ENCODE peak calls at places on chromosome 19, in seven cellular contexts. One of them, this sample, is unnamed.

GRCh38 chr19:48329167-48329891 is 4.0 kb downstream of the EMP3 start:
- DNase-seq in fibroblast of lung: peak; percentile 47
- DNase-seq in cardiac muscle cell: no peak
- DNase-seq in ascending aorta: no peak
- DNase-seq in MCF 10A: peak; percentile 62
- DNase-seq in K562: peak; percentile 69
- DNase-seq in thyroid gland: no peak
- DNase-seq in this sample: peak; percentile 52

GRCh38 chr19:38183227-38183914 is 40.7 kb downstream of the DPF1 start:
- DNase-seq in fibroblast of lung: peak; percentile 23
- DNase-seq in cardiac muscle cell: peak; percentile 47
- DNase-seq in ascending aorta: no peak
- DNase-seq in MCF 10A: no peak
- DNase-seq in K562: peak; percentile 78
- DNase-seq in thyroid gland: no peak
- DNase-seq in this sample: no peak

GRCh38 chr19:39765091-39766076 is 13.3 kb upstream of the LEUTX start:
- DNase-seq in fibroblast of lung: peak; percentile 53
- DNase-seq in cardiac muscle cell: peak; percentile 72
- DNase-seq in ascending aorta: no peak
- DNase-seq in MCF 10A: peak; percentile 66
- DNase-seq in K562: peak; percentile 73
- DNase-seq in thyroid gland: peak; percentile 41
- DNase-seq in this sample: no peak

GRCh38 chr19:17347877-17348276 is 10.5 kb downstream of the GTPBP3 start:
- DNase-seq in fibroblast of lung: no peak
- DNase-seq in cardiac muscle cell: no peak
- DNase-seq in ascending aorta: no peak
- DNase-seq in MCF 10A: no peak
- DNase-seq in K562: no peak
- DNase-seq in thyroid gland: no peak
- DNase-seq in this sample: peak; percentile 32

GRCh38 chr19:5578094-5578846 is 10.5 kb upstream of the TINCR start:
- DNase-seq in fibroblast of lung: peak; percentile 40
- DNase-seq in cardiac muscle cell: peak; percentile 79
- DNase-seq in ascending aorta: no peak
- DNase-seq in MCF 10A: peak; percentile 65
- DNase-seq in K562: peak; percentile 78
- DNase-seq in thyroid gland: peak; percentile 61
- DNase-seq in this sample: peak; percentile 93

GRCh38 chr19:32830231-32831014 is 39.1 kb downstream of the SLC7A9 start:
- DNase-seq in fibroblast of lung: peak; percentile 39
- DNase-seq in cardiac muscle cell: no peak
- DNase-seq in ascending aorta: no peak
- DNase-seq in MCF 10A: peak; percentile 54
- DNase-seq in K562: no peak
- DNase-seq in thyroid gland: no peak
- DNase-seq in this sample: no peak

GRCh38 chr19:33634361-33635091 is 12.8 kb downstream of the CHST8 start:
- DNase-seq in fibroblast of lung: no peak
- DNase-seq in cardiac muscle cell: no peak
- DNase-seq in ascending aorta: peak; percentile 16
- DNase-seq in MCF 10A: no peak
- DNase-seq in K562: no peak
- DNase-seq in thyroid gland: no peak
- DNase-seq in this sample: no peak

GRCh38 chr19:53879145-53880037 is 2.6 kb upstream of the PRKCG start:
- DNase-seq in fibroblast of lung: peak; percentile 87
- DNase-seq in cardiac muscle cell: peak; percentile 99
- DNase-seq in ascending aorta: peak; percentile 97
- DNase-seq in MCF 10A: peak; percentile 78
- DNase-seq in K562: peak; percentile 89
- DNase-seq in thyroid gland: peak; percentile 90
- DNase-seq in this sample: peak; percentile 90

GRCh38 chr19:27676877-27677276 is 1536.1 kb downstream of the UQCRFS1 start:
- DNase-seq in fibroblast of lung: no peak
- DNase-seq in cardiac muscle cell: no peak
- DNase-seq in ascending aorta: no peak
- DNase-seq in MCF 10A: no peak
- DNase-seq in K562: no peak
- DNase-seq in thyroid gland: no peak
- DNase-seq in this sample: no peak

GRCh38 chr19:8174706-8175105 is 25.3 kb upstream of the FBN3 start:
- DNase-seq in fibroblast of lung: peak; percentile 57
- DNase-seq in cardiac muscle cell: no peak
- DNase-seq in ascending aorta: no peak
- DNase-seq in MCF 10A: peak; percentile 84
- DNase-seq in K562: no peak
- DNase-seq in thyroid gland: no peak
- DNase-seq in this sample: no peak

GRCh38 chr19:47305309-47305751 is 4.3 kb upstream of the C5AR1 start:
- DNase-seq in fibroblast of lung: peak; percentile 92
- DNase-seq in cardiac muscle cell: peak; percentile 62
- DNase-seq in ascending aorta: peak; percentile 90
- DNase-seq in MCF 10A: peak; percentile 84
- DNase-seq in K562: peak; percentile 83
- DNase-seq in thyroid gland: peak; percentile 63
- DNase-seq in this sample: peak; percentile 50

GRCh38 chr19:42459926-42460325 is 17.2 kb upstream of the CXCL17 start:
- DNase-seq in fibroblast of lung: no peak
- DNase-seq in cardiac muscle cell: no peak
- DNase-seq in ascending aorta: no peak
- DNase-seq in MCF 10A: no peak
- DNase-seq in K562: no peak
- DNase-seq in thyroid gland: no peak
- DNase-seq in this sample: no peak

GRCh38 chr19:16315825-16316505 is 8.7 kb upstream of the KLF2 start:
- DNase-seq in fibroblast of lung: peak; percentile 100
- DNase-seq in cardiac muscle cell: peak; percentile 48
- DNase-seq in ascending aorta: peak; percentile 90
- DNase-seq in MCF 10A: peak; percentile 81
- DNase-seq in K562: peak; percentile 85
- DNase-seq in thyroid gland: no peak
- DNase-seq in this sample: no peak

GRCh38 chr19:48364564-48365363 is 597 bp downstream of the SYNGR4 start:
- DNase-seq in fibroblast of lung: no peak
- DNase-seq in cardiac muscle cell: no peak
- DNase-seq in ascending aorta: no peak
- DNase-seq in MCF 10A: no peak
- DNase-seq in K562: no peak
- DNase-seq in thyroid gland: peak; percentile 12
- DNase-seq in this sample: no peak

GRCh38 chr19:33437351-33438015 is 64.0 kb downstream of the CEBPG start:
- DNase-seq in fibroblast of lung: no peak
- DNase-seq in cardiac muscle cell: no peak
- DNase-seq in ascending aorta: no peak
- DNase-seq in MCF 10A: no peak
- DNase-seq in K562: no peak
- DNase-seq in thyroid gland: no peak
- DNase-seq in this sample: no peak

GRCh38 chr19:56116606-56117005 is 4.5 kb downstream of the ZNF787 start:
- DNase-seq in fibroblast of lung: no peak
- DNase-seq in cardiac muscle cell: no peak
- DNase-seq in ascending aorta: no peak
- DNase-seq in MCF 10A: no peak
- DNase-seq in K562: no peak
- DNase-seq in thyroid gland: no peak
- DNase-seq in this sample: no peak

GRCh38 chr19:4338441-4339350 is at the start of gene STAP2:
- DNase-seq in fibroblast of lung: no peak
- DNase-seq in cardiac muscle cell: peak; percentile 33
- DNase-seq in ascending aorta: no peak
- DNase-seq in MCF 10A: peak; percentile 52
- DNase-seq in K562: peak; percentile 40
- DNase-seq in thyroid gland: peak; percentile 79
- DNase-seq in this sample: peak; percentile 53

GRCh38 chr19:31595521-31595920 is 246.3 kb upstream of the TSHZ3 start:
- DNase-seq in fibroblast of lung: no peak
- DNase-seq in cardiac muscle cell: no peak
- DNase-seq in ascending aorta: no peak
- DNase-seq in MCF 10A: no peak
- DNase-seq in K562: no peak
- DNase-seq in thyroid gland: no peak
- DNase-seq in this sample: no peak
- TF ChIP-seq CTCF in fibroblast of lung: no peak
- TF ChIP-seq CTCF in cardiac muscle cell: no peak
- TF ChIP-seq CTCF in ascending aorta: no peak
- TF ChIP-seq CTCF in MCF 10A: no peak
- TF ChIP-seq CTCF in K562: no peak
- TF ChIP-seq CTCF in thyroid gland: no peak
- TF ChIP-seq CTCF in this sample: no peak

GRCh38 chr19:1259873-1260748 is 9.0 kb upstream of the CIRBP start:
- DNase-seq in fibroblast of lung: no peak
- DNase-seq in cardiac muscle cell: no peak
- DNase-seq in ascending aorta: no peak
- DNase-seq in MCF 10A: peak; percentile 68
- DNase-seq in K562: no peak
- DNase-seq in thyroid gland: no peak
- DNase-seq in this sample: no peak

GRCh38 chr19:1261863-1262686 is 7.1 kb upstream of the CIRBP start:
- DNase-seq in fibroblast of lung: no peak
- DNase-seq in cardiac muscle cell: no peak
- DNase-seq in ascending aorta: peak; percentile 94
- DNase-seq in MCF 10A: peak; percentile 90
- DNase-seq in K562: no peak
- DNase-seq in thyroid gland: peak; percentile 96
- DNase-seq in this sample: no peak

GRCh38 chr19:1262687-1263123 is 6.4 kb upstream of the CIRBP start:
- DNase-seq in fibroblast of lung: no peak
- DNase-seq in cardiac muscle cell: no peak
- DNase-seq in ascending aorta: no peak
- DNase-seq in MCF 10A: no peak
- DNase-seq in K562: no peak
- DNase-seq in thyroid gland: no peak
- DNase-seq in this sample: no peak

GRCh38 chr19:1260749-1261511 is 8.2 kb upstream of the CIRBP start:
- DNase-seq in fibroblast of lung: peak; percentile 96
- DNase-seq in cardiac muscle cell: peak; percentile 98
- DNase-seq in ascending aorta: peak; percentile 98
- DNase-seq in MCF 10A: peak; percentile 96
- DNase-seq in K562: peak; percentile 98
- DNase-seq in thyroid gland: peak; percentile 95
- DNase-seq in this sample: peak; percentile 96

DNA sequence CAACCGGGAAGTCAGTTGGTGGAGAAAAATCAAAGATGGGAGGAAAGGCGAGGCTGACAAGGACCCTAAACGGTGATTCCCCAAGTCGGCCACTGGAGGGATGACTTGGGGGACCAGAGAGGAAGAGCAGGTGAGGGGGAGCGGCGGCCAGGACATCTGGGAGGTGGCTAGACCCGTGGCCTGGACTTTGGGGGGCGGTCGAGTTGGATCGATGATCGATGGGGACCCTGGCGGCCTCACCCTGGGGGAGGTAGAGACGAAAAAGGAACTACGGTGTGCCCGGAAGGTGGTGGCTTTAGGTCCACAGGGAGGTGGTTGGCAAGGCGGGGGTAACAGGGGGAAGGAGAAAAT is 7.6 kb upstream of the CIRBP start:
- DNase-seq in fibroblast of lung: no peak
- DNase-seq in cardiac muscle cell: no peak
- DNase-seq in ascending aorta: no peak
- DNase-seq in MCF 10A: no peak
- DNase-seq in K562: no peak
- DNase-seq in thyroid gland: no peak
- DNase-seq in this sample: no peak
- TF ChIP-seq CTCF in fibroblast of lung: no peak
- TF ChIP-seq CTCF in cardiac muscle cell: peak; percentile 10
- TF ChIP-seq CTCF in ascending aorta: peak; percentile 25
- TF ChIP-seq CTCF in MCF 10A: peak; percentile 10
- TF ChIP-seq CTCF in K562: peak; percentile 31
- TF ChIP-seq CTCF in thyroid gland: no peak
- TF ChIP-seq CTCF in this sample: no peak

GRCh38 chr19:377801-378581 is 31.0 kb downstream of the C2CD4C start:
- DNase-seq in fibroblast of lung: no peak
- DNase-seq in cardiac muscle cell: no peak
- DNase-seq in ascending aorta: peak; percentile 57
- DNase-seq in MCF 10A: no peak
- DNase-seq in K562: no peak
- DNase-seq in thyroid gland: no peak
- DNase-seq in this sample: no peak
- TF ChIP-seq CTCF in fibroblast of lung: no peak
- TF ChIP-seq CTCF in cardiac muscle cell: no peak
- TF ChIP-seq CTCF in ascending aorta: no peak
- TF ChIP-seq CTCF in MCF 10A: no peak
- TF ChIP-seq CTCF in K562: peak; percentile 14
- TF ChIP-seq CTCF in thyroid gland: no peak
- TF ChIP-seq CTCF in this sample: no peak

GRCh38 chr19:44756089-44756562 is 7.6 kb downstream of the BCL3 start:
- DNase-seq in fibroblast of lung: no peak
- DNase-seq in cardiac muscle cell: no peak
- DNase-seq in ascending aorta: no peak
- DNase-seq in MCF 10A: no peak
- DNase-seq in K562: no peak
- DNase-seq in thyroid gland: no peak
- DNase-seq in this sample: no peak

GRCh38 chr19:44758596-44758995 is 10.1 kb downstream of the BCL3 start:
- DNase-seq in fibroblast of lung: no peak
- DNase-seq in cardiac muscle cell: peak; percentile 19
- DNase-seq in ascending aorta: no peak
- DNase-seq in MCF 10A: no peak
- DNase-seq in K562: no peak
- DNase-seq in thyroid gland: peak; percentile 45
- DNase-seq in this sample: no peak

GRCh38 chr19:44757057-44757734 is 8.7 kb downstream of the BCL3 start:
- DNase-seq in fibroblast of lung: peak; percentile 76
- DNase-seq in cardiac muscle cell: peak; percentile 55
- DNase-seq in ascending aorta: peak; percentile 84
- DNase-seq in MCF 10A: no peak
- DNase-seq in K562: no peak
- DNase-seq in thyroid gland: peak; percentile 37
- DNase-seq in this sample: no peak

GRCh38 chr19:44759083-44759804 is 10.7 kb downstream of the BCL3 start:
- DNase-seq in fibroblast of lung: no peak
- DNase-seq in cardiac muscle cell: no peak
- DNase-seq in ascending aorta: no peak
- DNase-seq in MCF 10A: no peak
- DNase-seq in K562: no peak
- DNase-seq in thyroid gland: no peak
- DNase-seq in this sample: no peak

DNA sequence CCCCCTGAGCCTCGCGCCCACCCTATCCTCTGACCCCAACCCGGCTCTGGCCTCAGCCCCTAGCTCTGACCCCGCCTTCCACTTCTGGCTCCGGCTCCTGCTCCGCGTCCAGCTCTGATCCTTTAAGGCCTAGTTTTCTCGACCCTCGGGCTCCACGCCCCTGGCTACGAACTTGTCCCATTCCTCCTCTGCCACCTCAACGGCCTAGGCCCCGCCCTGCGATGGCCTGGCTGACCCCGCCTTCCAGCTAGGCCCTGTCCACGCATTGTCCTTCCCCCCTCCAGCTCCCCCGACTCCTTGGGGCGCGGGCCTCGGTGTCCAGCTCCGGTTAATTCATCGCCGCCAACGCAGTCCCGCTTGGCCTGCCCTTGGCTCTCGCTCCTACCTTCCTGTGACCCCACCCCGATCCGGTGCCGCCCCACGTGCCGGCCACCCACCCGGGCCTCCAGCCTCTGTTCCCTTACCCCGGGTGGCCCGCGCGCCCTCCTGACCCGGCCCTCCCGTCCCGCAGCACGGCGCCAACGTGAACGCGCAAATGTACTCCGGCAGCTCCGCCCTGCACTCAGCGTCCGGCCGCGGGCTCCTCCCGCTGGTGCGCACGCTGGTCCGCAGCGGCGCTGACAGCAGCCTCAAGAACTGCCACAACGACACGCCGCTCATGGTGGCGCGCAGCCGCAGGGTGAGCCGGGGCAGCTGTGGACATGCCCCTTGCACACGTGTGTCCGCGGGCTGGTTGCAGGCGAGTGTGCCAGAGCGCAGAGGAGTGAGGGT is 9.4 kb downstream of the BCL3 start:
- DNase-seq in fibroblast of lung: peak; percentile 76
- DNase-seq in cardiac muscle cell: peak; percentile 90
- DNase-seq in ascending aorta: peak; percentile 83
- DNase-seq in MCF 10A: no peak
- DNase-seq in K562: no peak
- DNase-seq in thyroid gland: peak; percentile 66
- DNase-seq in this sample: no peak
- TF ChIP-seq CTCF in fibroblast of lung: peak; percentile 3
- TF ChIP-seq CTCF in cardiac muscle cell: peak; percentile 7
- TF ChIP-seq CTCF in ascending aorta: peak; percentile 22
- TF ChIP-seq CTCF in MCF 10A: no peak
- TF ChIP-seq CTCF in K562: no peak
- TF ChIP-seq CTCF in thyroid gland: peak; percentile 12
- TF ChIP-seq CTCF in this sample: no peak